ENCODE peak calls at places on chromosome 14, in four cellular contexts. One of them, this sample, is unnamed.

GRCh38 chr14:70672328-70672675 is 30.6 kb downstream of the TTC9 start:
- ATAC-seq in pancreas: no peak
- ATAC-seq in left lung: no peak
- ATAC-seq in thoracic aorta: no peak
- ATAC-seq in this sample: no peak

GRCh38 chr14:97266653-97267052 is 469.5 kb downstream of the VRK1 start:
- ATAC-seq in pancreas: no peak
- ATAC-seq in left lung: no peak
- ATAC-seq in thoracic aorta: no peak
- ATAC-seq in this sample: no peak

GRCh38 chr14:58276208-58276607 is 22.1 kb upstream of the ARID4A start:
- ATAC-seq in pancreas: no peak
- ATAC-seq in left lung: no peak
- ATAC-seq in thoracic aorta: no peak
- ATAC-seq in this sample: no peak

GRCh38 chr14:92945959-92946846 is 23.3 kb downstream of the CHGA start:
- ATAC-seq in thoracic aorta: peak; percentile 2
- ATAC-seq in left lung: peak; percentile 57
- ATAC-seq in pancreas: peak; percentile 74
- ATAC-seq in this sample: peak; percentile 56

GRCh38 chr14:23149745-23150144 is 30.7 kb upstream of the CEBPE start:
- ATAC-seq in pancreas: no peak
- ATAC-seq in left lung: no peak
- ATAC-seq in thoracic aorta: no peak
- ATAC-seq in this sample: no peak

GRCh38 chr14:35766700-35767082 is 42.4 kb downstream of the RALGAPA1 start:
- ATAC-seq in pancreas: no peak
- ATAC-seq in left lung: no peak
- ATAC-seq in thoracic aorta: no peak
- ATAC-seq in this sample: no peak

GRCh38 chr14:52906141-52906601 is 44.7 kb downstream of the FERMT2 start:
- ATAC-seq in left lung: no peak
- ATAC-seq in pancreas: no peak
- ATAC-seq in thoracic aorta: no peak
- ATAC-seq in this sample: peak; percentile 33

GRCh38 chr14:22910916-22911315 is 8.0 kb downstream of the RBM23 start:
- ATAC-seq in left lung: no peak
- ATAC-seq in pancreas: no peak
- ATAC-seq in thoracic aorta: no peak
- ATAC-seq in this sample: no peak

GRCh38 chr14:68824517-68825347 is 31.9 kb upstream of the ZFP36L1 start:
- ATAC-seq in left lung: peak; percentile 98
- ATAC-seq in thoracic aorta: peak; percentile 39
- ATAC-seq in pancreas: peak; percentile 94
- ATAC-seq in this sample: peak; percentile 89

GRCh38 chr14:97077253-97077653 is 280.1 kb downstream of the VRK1 start:
- ATAC-seq in pancreas: peak; percentile 75
- ATAC-seq in thoracic aorta: no peak
- ATAC-seq in left lung: peak; percentile 71
- ATAC-seq in this sample: peak; percentile 63

GRCh38 chr14:101880016-101880297 is 84.4 kb upstream of the DYNC1H1 start:
- ATAC-seq in thoracic aorta: no peak
- ATAC-seq in left lung: no peak
- ATAC-seq in pancreas: no peak
- ATAC-seq in this sample: no peak

DNA sequence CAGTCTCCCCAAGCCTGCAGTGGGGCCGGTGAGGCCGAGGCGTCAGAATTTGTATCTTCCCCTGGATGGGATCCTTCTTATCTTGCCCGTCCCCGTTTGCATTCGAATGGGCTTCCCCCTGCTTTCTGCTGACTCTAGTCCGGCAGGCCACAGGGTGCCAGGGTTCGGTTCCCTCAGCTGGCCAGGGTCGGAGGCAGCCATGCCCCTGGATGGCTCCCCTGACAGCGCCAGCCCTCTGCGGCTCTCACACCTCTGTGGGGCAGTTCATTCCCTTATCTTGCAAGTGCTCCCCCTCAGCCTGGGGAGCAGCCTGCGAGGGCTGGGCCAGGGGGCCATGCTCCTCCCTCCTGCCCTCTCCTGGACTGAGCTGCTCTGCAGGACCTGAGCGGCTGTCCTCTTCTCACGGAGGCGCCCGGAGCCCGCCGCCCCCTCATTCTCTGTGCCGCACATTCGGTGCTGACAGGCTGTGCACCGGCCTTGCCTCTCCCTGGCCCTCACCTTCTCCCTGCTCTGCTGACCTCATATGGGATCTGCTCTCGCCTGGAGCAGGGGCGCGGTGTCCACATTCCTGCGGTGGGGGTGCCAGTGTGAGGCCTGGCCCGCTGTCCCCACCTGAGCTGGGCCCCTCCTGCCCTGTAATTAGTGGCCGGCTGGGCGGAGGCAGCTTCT is 32.8 kb downstream of the KIF26A start:
- ATAC-seq in pancreas: peak; percentile 60
- ATAC-seq in thoracic aorta: no peak
- ATAC-seq in left lung: peak; percentile 88
- ATAC-seq in this sample: no peak
- H3K9me3 ChIP-seq in pancreas: no peaks in the 10 kb centered on the region
- H3K9me3 ChIP-seq in thoracic aorta: no peaks in the 10 kb centered on the region
- H3K9me3 ChIP-seq in left lung: no peaks in the 10 kb centered on the region
- H3K9me3 ChIP-seq in this sample: no peaks in the 10 kb centered on the region

GRCh38 chr14:45664668-45665356 is 411.8 kb upstream of the MIS18BP1 start:
- ATAC-seq in left lung: no peak
- ATAC-seq in pancreas: no peak
- ATAC-seq in thoracic aorta: no peak
- ATAC-seq in this sample: no peak
- TF ChIP-seq CTCF in left lung: no peak
- TF ChIP-seq CTCF in pancreas: no peak
- TF ChIP-seq CTCF in thoracic aorta: no peak
- TF ChIP-seq CTCF in this sample: no peak

DNA sequence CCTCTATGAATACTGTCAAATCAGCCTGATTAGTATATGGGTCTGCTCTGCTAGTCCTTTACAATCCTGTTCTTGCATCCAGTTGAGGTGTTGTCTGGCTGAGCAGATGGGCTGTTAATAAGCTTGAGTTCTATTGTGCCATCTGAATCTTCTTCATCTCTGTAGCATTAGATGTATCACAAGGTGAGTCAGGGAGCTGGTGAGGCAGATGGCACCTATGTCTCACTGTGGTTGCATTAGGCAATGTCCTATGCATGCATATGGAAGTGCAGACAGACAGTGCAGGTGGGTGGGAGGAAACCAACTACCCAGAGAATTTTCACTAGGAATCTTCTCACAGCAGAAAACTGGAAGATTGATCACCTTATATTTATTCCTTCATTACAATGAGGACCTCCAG is 165.7 kb upstream of the STXBP6 start:
- ATAC-seq in thoracic aorta: no peak
- ATAC-seq in left lung: no peak
- ATAC-seq in pancreas: no peak
- ATAC-seq in this sample: no peak
- H3K9me3 ChIP-seq in thoracic aorta: no peaks in the 10 kb centered on the region
- H3K9me3 ChIP-seq in left lung: no peaks in the 10 kb centered on the region
- H3K9me3 ChIP-seq in pancreas: no peaks in the 10 kb centered on the region
- H3K9me3 ChIP-seq in this sample: no peaks in the 10 kb centered on the region

DNA sequence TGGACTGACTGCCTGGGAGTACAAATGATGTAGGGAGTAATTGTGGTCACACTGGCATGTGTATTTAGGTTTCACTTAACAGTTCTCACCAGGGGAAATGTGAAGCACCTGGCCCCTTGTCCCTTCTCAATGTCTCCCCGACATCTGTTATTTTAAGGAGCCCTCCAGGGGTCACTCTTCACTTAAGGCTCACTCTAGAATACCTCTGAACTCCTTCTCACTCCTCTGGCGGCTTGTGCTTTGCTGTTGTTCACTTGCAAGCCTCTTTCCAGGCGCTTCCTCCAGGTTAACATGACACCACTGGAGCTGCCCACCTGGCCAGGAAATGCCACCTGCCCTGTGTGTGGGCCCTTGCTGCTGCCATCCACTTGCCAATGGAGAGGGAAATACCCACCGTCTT is 56.5 kb upstream of the GZMB start:
- ATAC-seq in pancreas: no peak
- ATAC-seq in left lung: no peak
- ATAC-seq in thoracic aorta: no peak
- ATAC-seq in this sample: no peak
- TF ChIP-seq CTCF in pancreas: no peak
- TF ChIP-seq CTCF in left lung: no peak
- TF ChIP-seq CTCF in thoracic aorta: no peak
- TF ChIP-seq CTCF in this sample: no peak

DNA sequence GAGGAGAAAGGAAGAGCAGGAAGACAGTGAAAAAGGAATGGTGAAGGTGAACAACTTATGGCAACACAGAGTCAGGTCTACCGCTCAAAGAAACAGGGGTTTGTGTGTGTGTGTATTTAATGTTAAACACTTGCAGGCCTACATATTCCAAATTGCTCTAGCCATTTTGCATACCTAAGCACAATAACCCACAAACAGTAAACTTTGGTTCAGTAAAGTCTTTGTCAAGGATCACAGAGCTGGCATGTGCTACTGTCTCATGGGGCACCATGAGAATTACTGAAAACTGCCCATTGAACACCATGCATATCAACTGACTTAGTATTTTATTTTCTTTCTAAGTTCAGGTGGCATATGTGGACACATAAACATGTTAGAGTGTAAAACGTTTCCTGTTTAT is 163.6 kb downstream of the MDGA2 start:
- ATAC-seq in thoracic aorta: no peak
- ATAC-seq in left lung: no peak
- ATAC-seq in pancreas: no peak
- ATAC-seq in this sample: no peak
- H3K9me3 ChIP-seq in thoracic aorta: no peaks in the 10 kb centered on the region
- H3K9me3 ChIP-seq in left lung: no peaks in the 10 kb centered on the region
- H3K9me3 ChIP-seq in pancreas: no peaks in the 10 kb centered on the region
- H3K9me3 ChIP-seq in this sample: no peaks in the 10 kb centered on the region

GRCh38 chr14:94540031-94540794 is 21.0 kb upstream of the SERPINA4 start:
- ATAC-seq in left lung: no peak
- ATAC-seq in thoracic aorta: no peak
- ATAC-seq in pancreas: peak; percentile 53
- ATAC-seq in this sample: no peak
- TF ChIP-seq CTCF in left lung: no peak
- TF ChIP-seq CTCF in thoracic aorta: no peak
- TF ChIP-seq CTCF in pancreas: no peak
- TF ChIP-seq CTCF in this sample: no peak

This sample was measured in gastroesophageal sphincter.